ENCODE peak calls at places on chromosome 17, in four cellular contexts. W is SK-N-SH, L is GM12878, I is GM12891. U is an unnamed sample.

GRCh38 chr17:63399316-63399715 is 46.8 kb downstream of the CYB561 start:
- DNase-seq in I (no peak), W (peak; percentile 50), L (no peak), U (no peak)

GRCh38 chr17:6496636-6497441 is 52.6 kb downstream of the PIMREG start:
- DNase-seq in I (no peak), W (no peak), L (no peak), U (no peak)

GRCh38 chr17:67671492-67671891 is 46.2 kb upstream of the NOL11 start:
- DNase-seq in W (peak; percentile 59), L (no peak), I (no peak), U (no peak)

GRCh38 chr17:80859004-80859941 is 132.4 kb upstream of the CHMP6 start:
- DNase-seq in I (no peak), L (no peak), W (peak; percentile 88), U (no peak)

GRCh38 chr17:75565618-75566017 is 22.0 kb upstream of the MYO15B start:
- DNase-seq in L (no peak), W (no peak), I (no peak), U (no peak)

GRCh38 chr17:48215583-48216139 is 108.1 kb downstream of the SNX11 start:
- DNase-seq in I (no peak), L (no peak), W (peak; percentile 26), U (no peak)

GRCh38 chr17:15998031-15998574 is 1.4 kb downstream of the ZSWIM7 start:
- DNase-seq in W (no peak), I (no peak), L (no peak), U (no peak)

GRCh38 chr17:34254651-34255380 is at the start of gene CCL2:
- DNase-seq in I (no peak), W (peak; percentile 42), L (no peak), U (no peak)

GRCh38 chr17:8152981-8153549 is 861 bp upstream of the PER1 start:
- DNase-seq in W (no peak), L (no peak), I (no peak), U (no peak)

GRCh38 chr17:72365857-72366415 is 245.1 kb downstream of the SOX9 start:
- DNase-seq in W (no peak), I (no peak), L (no peak), U (no peak)

GRCh38 chr17:28916302-28916934 is 13.5 kb upstream of the DHRS13 start:
- DNase-seq in W (peak; percentile 49), L (no peak), I (no peak), U (no peak)

DNA sequence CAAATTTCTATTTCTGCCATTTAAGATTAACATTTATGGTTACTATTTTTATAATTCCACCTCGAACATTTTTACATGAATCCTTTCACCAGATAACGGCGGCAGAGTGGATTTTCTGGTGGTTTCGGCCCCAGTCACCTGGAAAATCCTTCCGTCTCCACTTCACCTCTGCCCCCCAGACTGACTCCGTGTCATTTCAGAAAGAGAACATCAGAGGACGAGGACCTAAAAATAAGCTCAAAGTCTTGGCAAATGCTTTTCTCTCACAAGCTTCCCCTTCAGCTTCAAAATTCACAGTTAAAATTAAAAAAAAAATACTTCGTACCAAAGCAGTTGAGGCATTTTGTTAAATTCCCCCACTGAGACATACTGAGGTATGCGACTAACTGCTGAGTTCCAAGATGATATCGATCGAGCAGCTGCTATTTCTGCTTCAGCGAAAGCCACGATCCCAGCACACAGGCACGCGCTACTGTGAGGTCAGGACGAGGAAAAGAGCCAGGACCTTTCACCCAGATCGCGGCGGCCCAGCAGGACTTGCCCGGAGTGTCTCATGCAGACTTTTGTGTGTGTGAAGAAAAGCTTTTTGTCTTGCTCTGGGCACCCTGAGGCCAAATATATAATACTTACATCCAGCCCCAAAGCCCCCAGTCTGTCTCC is 36.8 kb downstream of the ASPA start:
- DNase-seq in W (no peak), I (no peak), L (no peak), U (no peak)
- TF ChIP-seq TAF1 in W (no peak), I (no peak), L (no peak), U (no peak)

GRCh38 chr17:37200497-37200896 is 175.3 kb upstream of the C17orf78 start:
- DNase-seq in L (no peak), W (no peak), I (no peak), U (no peak)

GRCh38 chr17:37212184-37212583 is 163.6 kb upstream of the C17orf78 start:
- DNase-seq in I (no peak), W (no peak), L (no peak), U (no peak)

GRCh38 chr17:37207103-37207502 is 168.7 kb upstream of the C17orf78 start:
- DNase-seq in L (no peak), W (peak; percentile 31), I (no peak), U (no peak)

GRCh38 chr17:37206299-37206698 is 169.5 kb upstream of the C17orf78 start:
- DNase-seq in I (no peak), L (no peak), W (no peak), U (no peak)
- TF ChIP-seq TAF1 in I (no peak), L (no peak), W (no peak), U (no peak)

GRCh38 chr17:41538565-41538991 is 10.5 kb upstream of the KRT19 start:
- DNase-seq in I (no peak), L (no peak), W (no peak), U (no peak)

GRCh38 chr17:41539071-41539492 is 11.0 kb upstream of the KRT19 start:
- DNase-seq in W (no peak), L (no peak), I (no peak), U (no peak)

GRCh38 chr17:41537614-41537954 is 9.5 kb upstream of the KRT19 start:
- DNase-seq in W (no peak), L (no peak), I (no peak), U (no peak)

GRCh38 chr17:41536741-41537613 is 8.9 kb upstream of the KRT19 start:
- DNase-seq in W (no peak), L (no peak), I (no peak), U (no peak)

GRCh38 chr17:41537990-41538389 is 9.9 kb upstream of the KRT19 start:
- DNase-seq in L (no peak), I (no peak), W (no peak), U (no peak)
- TF ChIP-seq TAF1 in L (no peak), I (no peak), W (no peak), U (no peak)

GRCh38 chr17:57766307-57766943 is 21.3 kb upstream of the CCDC182 start:
- DNase-seq in L (no peak), W (no peak), I (no peak), U (no peak)
- TF ChIP-seq TAF1 in L (no peak), W (no peak), I (no peak), U (no peak)

DNA sequence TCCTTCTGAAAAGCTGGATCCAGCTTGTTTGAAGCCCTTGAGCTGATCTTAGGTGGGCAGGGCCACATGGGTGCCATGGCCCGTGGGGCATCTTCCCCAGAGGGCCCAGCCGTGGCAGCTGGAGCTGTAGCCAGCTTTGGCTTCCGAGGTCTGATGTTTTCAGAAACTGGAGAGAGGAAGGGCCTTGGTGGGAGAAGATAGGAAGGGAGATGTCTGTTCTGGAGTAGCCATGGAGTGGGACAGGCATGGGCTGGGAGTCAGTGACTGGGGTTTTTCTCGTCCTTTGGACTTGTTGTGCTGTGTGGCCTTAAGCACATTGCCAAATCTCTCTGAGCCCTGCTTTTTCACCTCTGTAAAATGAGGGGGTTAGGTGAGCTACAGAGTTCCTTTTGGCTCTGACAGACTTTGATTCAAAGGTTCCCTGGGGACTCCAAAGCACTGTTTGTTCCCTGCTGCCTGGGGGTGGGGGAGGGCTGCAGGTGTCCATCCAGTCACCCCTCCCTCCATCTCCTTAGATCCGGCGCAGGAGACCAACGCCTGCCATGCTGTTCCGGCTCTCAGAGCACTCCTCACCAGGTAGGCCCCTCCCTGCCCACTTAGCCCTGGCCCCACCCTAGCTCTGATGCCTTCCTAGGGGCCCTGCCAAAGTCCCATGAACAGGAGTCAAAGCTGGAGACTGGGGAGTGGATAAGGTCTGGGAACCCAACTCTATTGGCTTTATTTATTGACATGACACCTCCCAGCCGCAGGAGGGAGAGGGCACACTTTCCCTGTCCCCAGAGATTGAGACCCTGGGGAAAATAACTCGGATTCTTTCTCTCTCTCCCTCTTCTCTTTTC is 2.1 kb downstream of the PPP1R1B start:
- DNase-seq in L (no peak), I (no peak), W (no peak), U (no peak)
- TF ChIP-seq TAF1 in L (no peak), I (no peak), W (no peak), U (no peak)

GRCh38 chr17:78652024-78652423 is 74.8 kb upstream of the DNAH17 start:
- DNase-seq in I (no peak), L (no peak), W (no peak), U (no peak)

GRCh38 chr17:78651551-78651950 is 74.4 kb upstream of the DNAH17 start:
- DNase-seq in I (no peak), L (no peak), W (no peak), U (no peak)

GRCh38 chr17:78652913-78653312 is 75.7 kb upstream of the DNAH17 start:
- DNase-seq in L (no peak), W (no peak), I (no peak), U (no peak)

GRCh38 chr17:78648293-78648692 is 71.1 kb upstream of the DNAH17 start:
- DNase-seq in I (no peak), W (no peak), L (no peak), U (no peak)

DNA sequence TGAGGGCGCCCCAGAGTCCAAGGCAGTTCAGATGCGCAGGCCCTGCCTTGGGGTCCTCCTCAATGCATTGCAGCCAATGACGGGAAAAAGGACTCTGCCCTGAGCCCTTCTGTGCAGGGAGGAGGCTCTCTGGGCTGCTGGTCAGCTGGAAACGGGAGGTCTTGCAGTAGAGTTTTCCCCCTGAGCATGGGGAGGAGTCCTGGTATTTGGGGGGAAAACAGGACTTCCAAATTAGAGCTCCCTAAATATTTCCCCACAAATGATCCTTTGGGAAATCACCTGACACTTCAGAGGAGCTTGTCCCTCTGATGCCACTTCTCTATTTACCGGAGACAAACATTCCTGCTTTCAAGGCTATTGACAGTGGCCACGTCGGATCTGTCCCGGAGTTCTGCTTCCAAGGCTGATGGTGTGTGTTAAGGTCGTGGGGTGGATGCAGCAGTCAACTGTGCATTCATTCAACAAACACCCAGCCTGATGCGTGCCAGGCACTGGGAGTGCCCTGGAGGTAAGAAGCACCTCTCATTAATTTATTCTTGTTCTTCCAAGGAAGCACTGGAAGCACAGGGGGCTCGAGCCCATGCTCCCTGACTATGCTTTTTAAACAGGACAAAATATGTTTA is 73.0 kb upstream of the DNAH17 start:
- DNase-seq in L (no peak), W (peak; percentile 10), I (no peak), U (no peak)
- TF ChIP-seq TAF1 in L (no peak), W (no peak), I (no peak), U (no peak)

GRCh38 chr17:40310882-40311391 is 2.0 kb downstream of the RARA start:
- DNase-seq in W (peak; percentile 83), L (no peak), I (no peak), U (no peak)
- TF ChIP-seq TAF1 in W (peak; percentile 67), L (no peak), I (no peak), U (no peak)

GRCh38 chr17:38870259-38871165 is 654 bp downstream of the LASP1 start:
- DNase-seq in W (peak; percentile 83), L (no peak), I (peak; percentile 69), U (peak; percentile 68)
- TF ChIP-seq TAF1 in W (no peak), L (peak; percentile 32), I (no peak), U (no peak)